ENCODE peak calls at places on chromosomes 5 and 9, in six cellular contexts. Z, L, R, N, B and T are unnamed samples. For H3K79me1, the result is how much of the 10 kb centered on the place peaks cover.

GRCh38 chr5:31471916-31472315 is 60.0 kb downstream of the DROSHA start:
- DNase-seq in B (no peak), Z (no peak), R (no peak), L (no peak), N (no peak), T (no peak)

GRCh38 chr5:135850231-135850630 is 15.8 kb downstream of the SLC25A48 start:
- DNase-seq in B (no peak), Z (no peak), R (no peak), L (no peak), N (no peak), T (no peak)

GRCh38 chr5:35010676-35011075 is 37.1 kb downstream of the AGXT2 start:
- DNase-seq in R (no peak), B (no peak), Z (no peak), N (no peak), L (no peak), T (no peak)

GRCh38 chr9:89843591-89843990 is 238.8 kb downstream of the GADD45G start:
- DNase-seq in Z (no peak), N (no peak), B (no peak), R (no peak), L (no peak), T (no peak)

GRCh38 chr5:172573115-172573882 is 67.8 kb upstream of the NEURL1B start:
- DNase-seq in N (no peak), B (no peak), R (no peak), L (no peak), Z (no peak), T (no peak)

GRCh38 chr9:133693116-133693515 is 45.0 kb downstream of the SARDH start:
- DNase-seq in Z (no peak), L (no peak), R (no peak), N (no peak), B (no peak), T (no peak)

GRCh38 chr5:56415356-56415765 is 182.2 kb upstream of the ANKRD55 start:
- DNase-seq in R (no peak), Z (peak), N (no peak), B (no peak), L (peak), T (peak)

GRCh38 chr5:112735702-112736101 is 2.0 kb upstream of the APC start:
- DNase-seq in N (no peak), B (no peak), Z (peak), R (no peak), L (peak), T (peak)

GRCh38 chr9:116422119-116422979 is 264.8 kb upstream of the TRIM32 start:
- DNase-seq in Z (no peak), B (no peak), R (no peak), L (no peak), N (no peak), T (no peak)

GRCh38 chr9:97710356-97711222 is 13.4 kb upstream of the XPA start:
- DNase-seq in L (peak), R (peak), B (no peak), Z (peak), N (peak), T (peak)

GRCh38 chr5:67165524-67166459 is 30.8 kb downstream of the CD180 start:
- DNase-seq in L (peak), N (peak), B (peak), Z (peak), R (peak), T (peak)

GRCh38 chr9:91954841-91955471 is 4.9 kb upstream of the ROR2 start:
- DNase-seq in L (peak), Z (peak), N (peak), R (peak), B (no peak), T (peak)

GRCh38 chr5:38724301-38725030 is 121.3 kb upstream of the OSMR start:
- DNase-seq in N (no peak), L (peak), Z (peak), B (no peak), R (no peak), T (no peak)

GRCh38 chr5:150738862-150739261 is 20.0 kb downstream of the DCTN4 start:
- DNase-seq in N (no peak), L (no peak), R (no peak), Z (no peak), B (no peak), T (peak)

GRCh38 chr9:272251-273213 is 57.9 kb downstream of the DOCK8 start:
- DNase-seq in B (no peak), N (no peak), L (no peak), Z (no peak), R (no peak), T (peak)

GRCh38 chr5:79396265-79396664 is 117.7 kb downstream of the HOMER1 start:
- DNase-seq in L (no peak), N (no peak), R (no peak), B (no peak), Z (peak), T (no peak)

GRCh38 chr5:103474671-103475070 is 87.9 kb downstream of the NUDT12 start:
- DNase-seq in Z (no peak), N (no peak), L (no peak), B (no peak), R (no peak), T (no peak)

GRCh38 chr9:122133263-122133983 is 26.2 kb downstream of the NDUFA8 start:
- DNase-seq in R (no peak), Z (no peak), N (peak), B (no peak), L (no peak), T (no peak)

GRCh38 chr5:173472784-173473278 is 143.6 kb downstream of the BOD1 start:
- DNase-seq in N (no peak), Z (peak), R (no peak), L (no peak), B (no peak), T (no peak)

GRCh38 chr9:133615101-133615896 is 6.1 kb upstream of the FAM163B start:
- DNase-seq in N (no peak), L (no peak), B (no peak), R (no peak), Z (no peak), T (no peak)

DNA sequence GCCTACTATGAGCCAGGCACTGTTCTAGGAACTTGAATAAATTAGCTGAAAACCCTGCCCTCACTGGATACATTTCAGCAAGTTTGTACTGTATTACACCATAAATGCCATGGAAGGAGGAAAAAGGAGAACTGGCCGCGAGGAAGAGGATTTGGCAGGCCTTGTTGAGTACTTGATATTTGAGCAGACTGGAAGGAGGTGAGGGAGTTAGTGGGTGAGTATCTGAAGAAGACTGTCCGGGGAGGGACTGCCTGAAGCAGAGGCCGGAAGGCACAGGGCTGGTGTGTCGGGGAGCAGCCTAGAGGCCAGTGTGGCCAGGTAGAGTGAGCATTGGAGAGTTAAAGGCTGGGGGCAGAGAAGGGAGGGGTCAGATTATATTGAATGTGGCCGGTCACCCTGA is 4.5 kb downstream of the SNX30 start:
- DNase-seq in Z (peak), R (no peak), B (no peak), N (no peak), L (no peak), T (no peak)
- H3K18ac ChIP-seq in Z (peak), R (no peak), B (no peak), N (no peak), L (no peak), T (peak)

GRCh38 chr5:140356878-140357730 is 2.9 kb upstream of the SLC4A9 start:
- DNase-seq in B (no peak), R (no peak), Z (no peak), N (no peak), L (no peak), T (no peak)

GRCh38 chr5:140360101-140360500 is at the start of gene SLC4A9:
- DNase-seq in L (no peak), Z (no peak), R (no peak), N (no peak), B (no peak), T (no peak)

GRCh38 chr5:140358738-140359310 is 1.2 kb upstream of the SLC4A9 start:
- DNase-seq in N (peak), B (no peak), R (peak), L (peak), Z (peak), T (peak)

GRCh38 chr5:140355551-140355950 is 4.4 kb upstream of the SLC4A9 start:
- DNase-seq in Z (no peak), N (no peak), R (no peak), B (no peak), L (no peak), T (no peak)

GRCh38 chr5:140357731-140358093 is 2.3 kb upstream of the SLC4A9 start:
- DNase-seq in Z (peak), L (peak), B (peak), N (peak), R (peak), T (peak)
- H2AFZ ChIP-seq in Z (peak), L (peak), B (no peak), N (no peak), R (peak), T (no peak)

DNA sequence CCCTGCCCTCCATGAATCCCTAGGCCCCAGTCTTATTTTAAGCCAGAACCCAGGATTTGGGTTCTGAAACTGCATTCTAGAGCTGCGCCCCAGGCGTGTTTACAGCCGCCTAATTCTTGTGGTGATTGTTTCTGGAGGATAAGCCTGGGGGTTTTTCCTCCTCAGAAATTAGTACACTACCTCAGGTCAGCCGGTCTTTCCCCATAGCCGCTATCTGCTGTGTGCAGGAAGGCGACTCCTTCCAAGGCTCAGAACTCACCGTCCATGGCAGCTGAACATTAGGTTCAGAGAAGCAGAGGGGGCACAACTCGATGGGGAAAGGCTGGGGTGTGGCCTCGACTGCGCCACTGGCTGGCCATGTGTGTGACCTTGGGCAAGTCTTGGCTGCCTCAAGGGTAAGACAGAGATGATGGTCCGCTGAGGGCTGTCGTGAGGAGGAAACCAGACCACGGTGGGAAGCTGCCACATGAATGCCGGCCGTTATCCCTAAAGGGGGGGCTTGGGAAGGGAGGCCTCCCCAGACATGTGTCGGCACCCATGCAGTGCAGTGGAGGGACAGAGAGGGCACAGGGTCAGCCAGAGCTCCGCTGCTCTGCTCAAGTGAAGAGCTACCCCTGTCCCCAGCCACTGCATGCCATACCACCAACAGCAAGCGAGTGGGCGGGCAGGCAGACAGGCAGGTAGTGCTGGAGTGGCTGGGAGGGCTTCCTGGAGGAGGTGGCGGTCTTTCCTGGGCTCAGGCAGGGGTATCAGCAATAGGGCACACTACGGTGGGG is 28.9 kb downstream of the SHB start:
- DNase-seq in R (no peak), Z (no peak), L (peak), B (no peak), N (no peak), T (peak)
- H3K79me1 ChIP-seq in R (under half), Z (half or more), L (under half), B (under half), N (under half), T (under half)

DNA sequence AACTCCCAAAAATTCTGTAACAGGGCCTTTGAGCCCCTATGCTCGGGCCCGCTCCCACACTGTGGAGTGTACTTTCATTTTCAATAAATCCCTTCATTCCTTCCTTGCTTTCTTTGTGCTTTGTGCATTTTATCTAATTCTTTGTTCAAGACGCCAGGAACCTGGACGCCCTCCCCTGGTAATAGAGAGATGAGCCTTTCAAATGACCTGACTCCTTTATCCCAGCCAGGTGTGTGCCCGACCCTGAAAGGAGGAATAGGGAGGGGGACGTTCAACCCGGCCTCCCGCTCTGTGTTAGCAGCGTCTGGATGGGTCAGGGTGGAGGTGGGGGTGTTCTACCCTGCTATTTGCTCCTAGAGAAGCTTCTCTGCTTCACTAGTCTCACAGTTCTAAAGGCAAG is 53.9 kb downstream of the FXN start:
- DNase-seq in R (no peak), N (peak), L (no peak), B (no peak), Z (no peak), T (no peak)
- H3K18ac ChIP-seq in R (no peak), N (no peak), L (peak), B (peak), Z (no peak), T (no peak)